ENCODE peak calls at places on chromosomes 4 and X, in nine cellular contexts. C is SW480; J is activated T-cell treated with anti-CD3 and anti-CD28 coated beads for 4 hours; X is spleen; G is transverse colon; P is NCI-H2029; D is stimulated activated CD4-positive, alpha-beta T cell treated with anti-CD3 and anti-CD28 coated beads, Interleukin-4, amount 100 ng/mL, for 24 hours; L is A549; S is hippocampal formation. I is an unnamed sample.

GRCh38 chrX:17635231-17635630 is 102.1 kb upstream of the SCML1 start:
- DNase-seq in C (no peak), J (no peak), X (no peak), G (peak; percentile 27), P (peak; percentile 36), D (no peak), L (no peak), S (no peak), I (peak; percentile 79)

GRCh38 chr4:4673070-4673469 is 131.2 kb upstream of the STX18 start:
- DNase-seq in C (peak; percentile 95), J (no peak), X (no peak), G (peak; percentile 44), P (no peak), D (no peak), L (peak; percentile 60), S (no peak), I (no peak)

GRCh38 chr4:40046311-40046980 is 10.2 kb upstream of the N4BP2 start:
- DNase-seq in C (no peak), J (peak; percentile 8), X (no peak), G (peak; percentile 50), P (peak; percentile 12), D (peak; percentile 47), L (peak; percentile 26), S (no peak), I (no peak)

GRCh38 chrX:12871181-12871580 is 4.3 kb downstream of the TLR7 start:
- DNase-seq in C (no peak), J (no peak), X (no peak), G (no peak), P (no peak), D (no peak), L (no peak), S (no peak), I (no peak)

GRCh38 chr4:74367656-74368055 is 2.7 kb downstream of the EREG start:
- DNase-seq in C (no peak), J (no peak), X (no peak), G (no peak), P (no peak), D (no peak), L (no peak), S (no peak), I (no peak)

GRCh38 chr4:41796545-41797210 is 48.2 kb upstream of the PHOX2B start:
- DNase-seq in C (no peak), J (no peak), X (no peak), G (no peak), P (no peak), D (no peak), L (no peak), S (no peak), I (no peak)

GRCh38 chrX:13254076-13254785 is 65.6 kb downstream of the ATXN3L start:
- DNase-seq in C (peak; percentile 43), J (no peak), X (peak; percentile 80), G (peak; percentile 41), P (no peak), D (no peak), L (no peak), S (no peak), I (peak; percentile 2)

GRCh38 chr4:27397886-27398285 is 537.2 kb downstream of the STIM2 start:
- DNase-seq in C (no peak), J (no peak), X (no peak), G (no peak), P (no peak), D (no peak), L (no peak), S (no peak), I (no peak)

GRCh38 chrX:107760304-107761077 is 15.1 kb downstream of the TSC22D3 start:
- DNase-seq in C (no peak), J (no peak), X (no peak), G (no peak), P (no peak), D (no peak), L (no peak), S (no peak), I (no peak)

GRCh38 chrX:64642482-64642881 is 247.2 kb upstream of the MTMR8 start:
- DNase-seq in C (no peak), J (no peak), X (no peak), G (no peak), P (no peak), D (no peak), L (no peak), S (no peak), I (no peak)

GRCh38 chr4:18398661-18399060 is 377.1 kb upstream of the LCORL start:
- DNase-seq in C (no peak), J (no peak), X (no peak), G (no peak), P (no peak), D (no peak), L (no peak), S (no peak), I (no peak)

GRCh38 chr4:11252149-11252548 is 176.5 kb downstream of the HS3ST1 start:
- DNase-seq in C (no peak), J (no peak), X (no peak), G (no peak), P (no peak), D (no peak), L (no peak), S (no peak), I (no peak)

GRCh38 chrX:104310084-104310483 is 55.4 kb upstream of the ESX1 start:
- DNase-seq in C (peak; percentile 60), J (no peak), X (no peak), G (no peak), P (no peak), D (no peak), L (no peak), S (peak; percentile 47), I (no peak)

GRCh38 chr4:48831532-48832015 is 686 bp downstream of the OCIAD1 start:
- DNase-seq in C (peak; percentile 11), J (no peak), X (no peak), G (no peak), P (peak; percentile 5), D (no peak), L (no peak), S (no peak), I (no peak)

GRCh38 chr4:112604590-112604989 is 32.1 kb downstream of the ZGRF1 start:
- DNase-seq in C (peak; percentile 21), J (peak; percentile 24), X (no peak), G (peak; percentile 22), P (peak; percentile 24), D (peak; percentile 39), L (peak; percentile 48), S (peak; percentile 68), I (peak; percentile 20)

GRCh38 chr4:177287298-177287697 is 22.4 kb upstream of the NEIL3 start:
- DNase-seq in C (no peak), J (no peak), X (no peak), G (no peak), P (no peak), D (no peak), L (no peak), S (no peak), I (no peak)

GRCh38 chr4:169652535-169652934 is 32.2 kb downstream of the CLCN3 start:
- DNase-seq in C (no peak), J (no peak), X (no peak), G (no peak), P (no peak), D (no peak), L (no peak), S (no peak), I (no peak)

GRCh38 chrX:111445485-111445884 is 33.5 kb upstream of the DCX start:
- DNase-seq in C (peak; percentile 36), J (no peak), X (no peak), G (no peak), P (peak; percentile 1), D (no peak), L (peak; percentile 5), S (peak; percentile 64), I (peak; percentile 75)

GRCh38 chr4:70196855-70197254 is 1.3 kb downstream of the ODAM start:
- DNase-seq in C (no peak), J (no peak), X (no peak), G (no peak), P (no peak), D (no peak), L (no peak), S (no peak), I (no peak)

GRCh38 chr4:88729146-88729755 is 31.6 kb upstream of the NAP1L5 start:
- DNase-seq in C (no peak), J (no peak), X (no peak), G (no peak), P (no peak), D (no peak), L (no peak), S (no peak), I (no peak)

GRCh38 chr4:118981171-118981838 is 92.7 kb downstream of the SYNPO2 start:
- DNase-seq in C (no peak), J (no peak), X (no peak), G (no peak), P (no peak), D (no peak), L (no peak), S (no peak), I (no peak)

GRCh38 chr4:121873604-121874003 is 3.3 kb upstream of the BBS7 start:
- DNase-seq in C (no peak), J (no peak), X (no peak), G (no peak), P (no peak), D (no peak), L (no peak), S (no peak), I (no peak)

GRCh38 chrX:129961180-129962083 is 21.0 kb upstream of the BCORL1 start:
- DNase-seq in C (peak; percentile 76), J (no peak), X (peak; percentile 95), G (peak; percentile 85), P (peak; percentile 61), D (peak; percentile 69), L (peak; percentile 54), S (no peak), I (peak; percentile 64)

GRCh38 chrX:40646489-40647306 is 663 bp downstream of the CXorf38 start:
- DNase-seq in C (peak; percentile 26), J (peak; percentile 5), X (peak; percentile 91), G (peak; percentile 56), P (no peak), D (peak; percentile 27), L (peak; percentile 18), S (no peak), I (peak; percentile 6)

I was measured in NCI-H510A treated with DMSO at 0.1 percent for 48 hours.